ENCODE peak calls at places on chromosomes 5 and 9, in seven cellular contexts. Y, K, X, D, V, B and S are unnamed samples.

GRCh38 chr5:148828461-148829247 is 2.2 kb downstream of the ADRB2 start:
- DNase-seq in Y (no peak), K (no peak), X (no peak), D (no peak), V (no peak), B (no peak), S (no peak)

GRCh38 chr9:129206401-129206800 is 28.3 kb upstream of the IER5L start:
- DNase-seq in Y (no peak), K (no peak), X (no peak), D (no peak), V (no peak), B (no peak), S (no peak)

GRCh38 chr5:67089200-67089725 is 107.3 kb downstream of the CD180 start:
- DNase-seq in Y (no peak), K (no peak), X (no peak), D (no peak), V (no peak), B (peak; percentile 45), S (no peak)

GRCh38 chr5:116137544-116138378 is 52.9 kb downstream of the COMMD10 start:
- DNase-seq in Y (no peak), K (peak; percentile 10), X (no peak), D (no peak), V (peak; percentile 52), B (peak; percentile 33), S (peak; percentile 45)

GRCh38 chr5:85931220-85931619 is 686.5 kb upstream of the COX7C start:
- DNase-seq in Y (no peak), K (no peak), X (no peak), D (no peak), V (no peak), B (no peak), S (no peak)

GRCh38 chr9:111038336-111039202 is at the start of gene LPAR1:
- DNase-seq in Y (peak; percentile 55), K (no peak), X (peak; percentile 94), D (no peak), V (peak; percentile 40), B (peak; percentile 65), S (no peak)

GRCh38 chr9:25681270-25681669 is 3.0 kb upstream of the TUSC1 start:
- DNase-seq in Y (no peak), K (peak; percentile 63), X (no peak), D (no peak), V (no peak), B (peak; percentile 85), S (no peak)

GRCh38 chr5:132465095-132465707 is 25.4 kb downstream of the IRF1 start:
- DNase-seq in Y (no peak), K (no peak), X (no peak), D (peak; percentile 7), V (no peak), B (no peak), S (no peak)

GRCh38 chr9:136784249-136784996 is 6.7 kb upstream of the TMEM141 start:
- DNase-seq in Y (no peak), K (no peak), X (no peak), D (no peak), V (peak; percentile 54), B (no peak), S (no peak)

GRCh38 chr5:135504376-135504775 is 31.4 kb downstream of the NEUROG1 start:
- DNase-seq in Y (no peak), K (no peak), X (peak; percentile 66), D (no peak), V (no peak), B (no peak), S (no peak)

GRCh38 chr9:73154271-73154670 is 2.6 kb downstream of the ANXA1 start:
- DNase-seq in Y (no peak), K (no peak), X (no peak), D (no peak), V (no peak), B (no peak), S (no peak)

GRCh38 chr9:98368366-98369065 is 113.1 kb upstream of the TBC1D2 start:
- DNase-seq in Y (no peak), K (no peak), X (no peak), D (no peak), V (no peak), B (no peak), S (no peak)

GRCh38 chr9:89425921-89426388 is 72.0 kb downstream of the SEMA4D start:
- DNase-seq in Y (no peak), K (no peak), X (no peak), D (no peak), V (no peak), B (no peak), S (no peak)

GRCh38 chr5:111739423-111739822 is 17.6 kb downstream of the NREP start:
- DNase-seq in Y (no peak), K (no peak), X (no peak), D (no peak), V (no peak), B (no peak), S (no peak)